ENCODE peak calls at places on chromosomes 13 and 19, in eight cellular contexts. One of them, this sample, is unnamed. For H3K36me3, the result is how much of the 10 kb centered on the place peaks cover.

GRCh38 chr19:34490141-34490766 is 8.7 kb downstream of the WTIP start:
- DNase-seq in tibial nerve: no peak
- DNase-seq in sigmoid colon: no peak
- DNase-seq in K562: no peak
- DNase-seq in ovary: no peak
- DNase-seq in stomach: no peak
- DNase-seq in suprapubic skin: no peak
- DNase-seq in upper lobe of left lung: no peak
- DNase-seq in this sample: no peak

GRCh38 chr13:25876256-25876655 is 175.6 kb downstream of the SHISA2 start:
- DNase-seq in tibial nerve: no peak
- DNase-seq in sigmoid colon: no peak
- DNase-seq in K562: no peak
- DNase-seq in ovary: no peak
- DNase-seq in stomach: no peak
- DNase-seq in suprapubic skin: no peak
- DNase-seq in upper lobe of left lung: no peak
- DNase-seq in this sample: no peak

GRCh38 chr19:16266586-16266942 is 58.1 kb upstream of the KLF2 start:
- DNase-seq in tibial nerve: no peak
- DNase-seq in sigmoid colon: no peak
- DNase-seq in K562: no peak
- DNase-seq in ovary: no peak
- DNase-seq in stomach: no peak
- DNase-seq in suprapubic skin: no peak
- DNase-seq in upper lobe of left lung: no peak
- DNase-seq in this sample: no peak

GRCh38 chr19:16296713-16297112 is 27.9 kb upstream of the KLF2 start:
- DNase-seq in tibial nerve: no peak
- DNase-seq in sigmoid colon: no peak
- DNase-seq in K562: no peak
- DNase-seq in ovary: no peak
- DNase-seq in stomach: peak
- DNase-seq in suprapubic skin: no peak
- DNase-seq in upper lobe of left lung: no peak
- DNase-seq in this sample: no peak

GRCh38 chr19:17332677-17333581 is 1.7 kb downstream of the ANO8 start:
- DNase-seq in tibial nerve: no peak
- DNase-seq in sigmoid colon: no peak
- DNase-seq in K562: peak
- DNase-seq in ovary: no peak
- DNase-seq in stomach: no peak
- DNase-seq in suprapubic skin: peak
- DNase-seq in upper lobe of left lung: peak
- DNase-seq in this sample: no peak

GRCh38 chr13:48334534-48335127 is 31.1 kb downstream of the RB1 start:
- DNase-seq in tibial nerve: no peak
- DNase-seq in sigmoid colon: no peak
- DNase-seq in K562: peak
- DNase-seq in ovary: no peak
- DNase-seq in stomach: no peak
- DNase-seq in suprapubic skin: no peak
- DNase-seq in upper lobe of left lung: no peak
- DNase-seq in this sample: no peak

GRCh38 chr19:35268546-35269424 is at the start of gene USF2:
- DNase-seq in tibial nerve: peak
- DNase-seq in sigmoid colon: peak
- DNase-seq in K562: peak
- DNase-seq in ovary: peak
- DNase-seq in stomach: peak
- DNase-seq in suprapubic skin: no peak
- DNase-seq in upper lobe of left lung: peak
- DNase-seq in this sample: no peak

GRCh38 chr19:17256130-17256529 is 8.4 kb downstream of the USHBP1 start:
- DNase-seq in tibial nerve: no peak
- DNase-seq in sigmoid colon: no peak
- DNase-seq in K562: no peak
- DNase-seq in ovary: no peak
- DNase-seq in stomach: no peak
- DNase-seq in suprapubic skin: no peak
- DNase-seq in upper lobe of left lung: no peak
- DNase-seq in this sample: no peak

GRCh38 chr13:71213252-71213821 is 653.7 kb downstream of the DACH1 start:
- DNase-seq in tibial nerve: no peak
- DNase-seq in sigmoid colon: no peak
- DNase-seq in K562: no peak
- DNase-seq in ovary: no peak
- DNase-seq in stomach: no peak
- DNase-seq in suprapubic skin: no peak
- DNase-seq in upper lobe of left lung: no peak
- DNase-seq in this sample: no peak

GRCh38 chr13:75482070-75482819 is at the start of gene TBC1D4:
- DNase-seq in tibial nerve: peak
- DNase-seq in sigmoid colon: peak
- DNase-seq in K562: peak
- DNase-seq in ovary: peak
- DNase-seq in stomach: peak
- DNase-seq in suprapubic skin: peak
- DNase-seq in upper lobe of left lung: peak
- DNase-seq in this sample: peak

GRCh38 chr19:2627855-2628254 is 74.6 kb downstream of the GNG7 start:
- DNase-seq in tibial nerve: no peak
- DNase-seq in sigmoid colon: no peak
- DNase-seq in K562: no peak
- DNase-seq in ovary: no peak
- DNase-seq in stomach: no peak
- DNase-seq in suprapubic skin: no peak
- DNase-seq in upper lobe of left lung: no peak
- DNase-seq in this sample: no peak

GRCh38 chr19:39144487-39145071 is 19.0 kb downstream of the PAK4 start:
- DNase-seq in tibial nerve: no peak
- DNase-seq in sigmoid colon: no peak
- DNase-seq in K562: no peak
- DNase-seq in ovary: no peak
- DNase-seq in stomach: no peak
- DNase-seq in suprapubic skin: no peak
- DNase-seq in upper lobe of left lung: no peak
- DNase-seq in this sample: no peak

GRCh38 chr13:78662467-78662866 is 3.5 kb upstream of the OBI1 start:
- DNase-seq in tibial nerve: no peak
- DNase-seq in sigmoid colon: no peak
- DNase-seq in K562: no peak
- DNase-seq in ovary: no peak
- DNase-seq in stomach: no peak
- DNase-seq in suprapubic skin: no peak
- DNase-seq in upper lobe of left lung: no peak
- DNase-seq in this sample: no peak

GRCh38 chr13:53254495-53254894 is 225.9 kb downstream of the OLFM4 start:
- DNase-seq in tibial nerve: no peak
- DNase-seq in sigmoid colon: no peak
- DNase-seq in K562: peak
- DNase-seq in ovary: no peak
- DNase-seq in stomach: no peak
- DNase-seq in suprapubic skin: no peak
- DNase-seq in upper lobe of left lung: no peak
- DNase-seq in this sample: no peak

GRCh38 chr13:52707375-52707774 is 32.2 kb downstream of the CNMD start:
- DNase-seq in tibial nerve: no peak
- DNase-seq in sigmoid colon: no peak
- DNase-seq in K562: no peak
- DNase-seq in ovary: no peak
- DNase-seq in stomach: no peak
- DNase-seq in suprapubic skin: no peak
- DNase-seq in upper lobe of left lung: no peak
- DNase-seq in this sample: no peak

GRCh38 chr19:33868076-33868735 is 71.5 kb downstream of the KCTD15 start:
- DNase-seq in tibial nerve: no peak
- DNase-seq in sigmoid colon: no peak
- DNase-seq in K562: no peak
- DNase-seq in ovary: no peak
- DNase-seq in stomach: peak
- DNase-seq in suprapubic skin: no peak
- DNase-seq in upper lobe of left lung: no peak
- DNase-seq in this sample: peak

GRCh38 chr19:28577199-28577598 is 635.8 kb downstream of the UQCRFS1 start:
- DNase-seq in tibial nerve: no peak
- DNase-seq in sigmoid colon: no peak
- DNase-seq in K562: no peak
- DNase-seq in ovary: no peak
- DNase-seq in stomach: no peak
- DNase-seq in suprapubic skin: no peak
- DNase-seq in upper lobe of left lung: no peak
- DNase-seq in this sample: no peak

GRCh38 chr13:62375653-62376052 is 960.0 kb upstream of the PCDH20 start:
- DNase-seq in tibial nerve: no peak
- DNase-seq in sigmoid colon: no peak
- DNase-seq in K562: no peak
- DNase-seq in ovary: no peak
- DNase-seq in stomach: no peak
- DNase-seq in suprapubic skin: no peak
- DNase-seq in upper lobe of left lung: no peak
- DNase-seq in this sample: no peak

GRCh38 chr19:39246951-39247669 is 1.5 kb downstream of the IFNL4 start:
- DNase-seq in tibial nerve: no peak
- DNase-seq in sigmoid colon: no peak
- DNase-seq in K562: no peak
- DNase-seq in ovary: no peak
- DNase-seq in stomach: no peak
- DNase-seq in suprapubic skin: no peak
- DNase-seq in upper lobe of left lung: peak
- DNase-seq in this sample: no peak

GRCh38 chr19:7701654-7702457 is at the start of gene FCER2:
- DNase-seq in tibial nerve: no peak
- DNase-seq in sigmoid colon: no peak
- DNase-seq in K562: no peak
- DNase-seq in ovary: no peak
- DNase-seq in stomach: no peak
- DNase-seq in suprapubic skin: no peak
- DNase-seq in upper lobe of left lung: no peak
- DNase-seq in this sample: no peak
- TF ChIP-seq EP300 in tibial nerve: no peak
- TF ChIP-seq EP300 in sigmoid colon: no peak
- TF ChIP-seq EP300 in K562: no peak
- TF ChIP-seq EP300 in ovary: no peak
- TF ChIP-seq EP300 in stomach: no peak
- TF ChIP-seq EP300 in suprapubic skin: no peak
- TF ChIP-seq EP300 in upper lobe of left lung: no peak
- TF ChIP-seq EP300 in this sample: no peak

GRCh38 chr19:46633130-46633529 is 2.9 kb downstream of the GNG8 start:
- DNase-seq in tibial nerve: no peak
- DNase-seq in sigmoid colon: no peak
- DNase-seq in K562: peak
- DNase-seq in ovary: no peak
- DNase-seq in stomach: no peak
- DNase-seq in suprapubic skin: no peak
- DNase-seq in upper lobe of left lung: no peak
- DNase-seq in this sample: no peak

GRCh38 chr19:46630806-46631205 is 5.2 kb downstream of the GNG8 start:
- DNase-seq in tibial nerve: no peak
- DNase-seq in sigmoid colon: no peak
- DNase-seq in K562: no peak
- DNase-seq in ovary: no peak
- DNase-seq in stomach: no peak
- DNase-seq in suprapubic skin: no peak
- DNase-seq in upper lobe of left lung: no peak
- DNase-seq in this sample: no peak

GRCh38 chr19:46634045-46634655 is 1.9 kb downstream of the GNG8 start:
- DNase-seq in tibial nerve: peak
- DNase-seq in sigmoid colon: peak
- DNase-seq in K562: peak
- DNase-seq in ovary: peak
- DNase-seq in stomach: peak
- DNase-seq in suprapubic skin: peak
- DNase-seq in upper lobe of left lung: peak
- DNase-seq in this sample: peak

GRCh38 chr19:46629546-46630025 is 4.7 kb upstream of the PTGIR start:
- DNase-seq in tibial nerve: no peak
- DNase-seq in sigmoid colon: no peak
- DNase-seq in K562: peak
- DNase-seq in ovary: no peak
- DNase-seq in stomach: peak
- DNase-seq in suprapubic skin: no peak
- DNase-seq in upper lobe of left lung: no peak
- DNase-seq in this sample: no peak

GRCh38 chr19:46631481-46631880 is 4.5 kb downstream of the GNG8 start:
- DNase-seq in tibial nerve: peak
- DNase-seq in sigmoid colon: peak
- DNase-seq in K562: no peak
- DNase-seq in ovary: no peak
- DNase-seq in stomach: no peak
- DNase-seq in suprapubic skin: no peak
- DNase-seq in upper lobe of left lung: no peak
- DNase-seq in this sample: no peak
- H3K27ac ChIP-seq in tibial nerve: no peak
- H3K27ac ChIP-seq in sigmoid colon: no peak
- H3K27ac ChIP-seq in K562: no peak
- H3K27ac ChIP-seq in ovary: no peak
- H3K27ac ChIP-seq in stomach: no peak
- H3K27ac ChIP-seq in suprapubic skin: no peak
- H3K27ac ChIP-seq in upper lobe of left lung: no peak
- H3K27ac ChIP-seq in this sample: no peak

DNA sequence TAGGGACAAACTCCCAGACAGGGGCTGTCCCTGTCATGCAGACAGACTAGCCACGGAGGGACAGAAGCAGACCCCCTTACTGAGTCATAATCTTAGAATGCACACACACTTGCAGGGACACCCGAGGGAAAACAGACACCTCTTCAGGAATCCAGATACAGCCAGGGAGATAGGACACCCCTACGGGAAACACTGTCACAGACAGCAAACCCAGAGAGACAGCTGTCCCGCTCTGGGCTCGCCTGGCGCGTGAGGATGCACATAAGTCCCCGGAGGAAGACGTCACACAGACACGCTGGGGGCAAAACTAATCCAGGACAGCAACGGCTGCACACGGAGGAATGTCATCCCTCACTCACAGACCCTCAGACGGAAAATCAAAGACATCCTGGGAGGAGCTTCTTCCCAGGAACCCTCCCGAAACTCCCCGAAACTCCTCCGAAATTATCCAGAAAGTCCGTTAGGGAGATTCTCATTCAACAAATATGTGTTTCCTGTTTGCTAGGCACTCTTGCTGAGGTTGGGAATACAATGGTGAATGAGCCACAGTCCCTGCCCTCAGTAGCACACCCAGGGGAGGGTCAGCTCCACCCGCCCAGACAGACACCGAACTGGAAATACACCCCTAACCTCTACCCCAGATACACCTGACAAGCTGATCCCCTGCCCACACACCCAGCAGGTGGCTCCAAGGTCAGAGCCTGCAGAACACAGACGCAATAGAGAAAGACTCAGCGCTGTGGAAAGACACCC is 15.2 kb upstream of the TOMM40 start:
- DNase-seq in tibial nerve: no peak
- DNase-seq in sigmoid colon: no peak
- DNase-seq in K562: no peak
- DNase-seq in ovary: no peak
- DNase-seq in stomach: no peak
- DNase-seq in suprapubic skin: no peak
- DNase-seq in upper lobe of left lung: no peak
- DNase-seq in this sample: no peak
- H3K36me3 ChIP-seq in tibial nerve: under half
- H3K36me3 ChIP-seq in sigmoid colon: half or more
- H3K36me3 ChIP-seq in K562: half or more
- H3K36me3 ChIP-seq in ovary: under half
- H3K36me3 ChIP-seq in stomach: half or more
- H3K36me3 ChIP-seq in suprapubic skin: half or more
- H3K36me3 ChIP-seq in upper lobe of left lung: under half
- H3K36me3 ChIP-seq in this sample: half or more

GRCh38 chr13:50481936-50482335 is 361.6 kb downstream of the DLEU7 start:
- DNase-seq in tibial nerve: no peak
- DNase-seq in sigmoid colon: no peak
- DNase-seq in K562: no peak
- DNase-seq in ovary: no peak
- DNase-seq in stomach: no peak
- DNase-seq in suprapubic skin: no peak
- DNase-seq in upper lobe of left lung: no peak
- DNase-seq in this sample: no peak
- TF ChIP-seq EP300 in tibial nerve: no peak
- TF ChIP-seq EP300 in sigmoid colon: no peak
- TF ChIP-seq EP300 in K562: no peak
- TF ChIP-seq EP300 in ovary: no peak
- TF ChIP-seq EP300 in stomach: no peak
- TF ChIP-seq EP300 in suprapubic skin: no peak
- TF ChIP-seq EP300 in upper lobe of left lung: no peak
- TF ChIP-seq EP300 in this sample: no peak